ENCODE peak calls at places on chromosomes 16 and 17, in eight cellular contexts. One of them, this sample, is unnamed.

GRCh38 chr17:604719-605118 is 109.9 kb downstream of the VPS53 start:
- DNase-seq in IMR-90: peak; percentile 39
- DNase-seq in PC-3: no peak
- DNase-seq in stomach: no peak
- DNase-seq in A172: no peak
- DNase-seq in stimulated activated CD4-positive, alpha-beta T cell treated with anti-CD3 and anti-CD28 coated beads, Interleukin-1b, Interleukin-23, amount 100 ng/mL, for 4 hours: no peak
- DNase-seq in renal cortical epithelial cell: no peak
- DNase-seq in mucosa of gallbladder: no peak
- DNase-seq in this sample: no peak

GRCh38 chr17:41308251-41308917 is 725 bp downstream of the KRTAP16-1 start:
- DNase-seq in stomach: no peak
- DNase-seq in A172: peak; percentile 42
- DNase-seq in PC-3: no peak
- DNase-seq in stimulated activated CD4-positive, alpha-beta T cell treated with anti-CD3 and anti-CD28 coated beads, Interleukin-1b, Interleukin-23, amount 100 ng/mL, for 4 hours: peak; percentile 32
- DNase-seq in renal cortical epithelial cell: peak; percentile 16
- DNase-seq in mucosa of gallbladder: peak; percentile 21
- DNase-seq in IMR-90: no peak
- DNase-seq in this sample: no peak

GRCh38 chr17:64240261-64240740 is 22.8 kb downstream of the TEX2 start:
- DNase-seq in stimulated activated CD4-positive, alpha-beta T cell treated with anti-CD3 and anti-CD28 coated beads, Interleukin-1b, Interleukin-23, amount 100 ng/mL, for 4 hours: no peak
- DNase-seq in A172: no peak
- DNase-seq in IMR-90: peak; percentile 21
- DNase-seq in PC-3: no peak
- DNase-seq in mucosa of gallbladder: peak; percentile 58
- DNase-seq in renal cortical epithelial cell: no peak
- DNase-seq in stomach: no peak
- DNase-seq in this sample: peak; percentile 37

GRCh38 chr17:40883031-40883430 is 2.0 kb downstream of the KRT20 start:
- DNase-seq in A172: no peak
- DNase-seq in stomach: no peak
- DNase-seq in IMR-90: no peak
- DNase-seq in stimulated activated CD4-positive, alpha-beta T cell treated with anti-CD3 and anti-CD28 coated beads, Interleukin-1b, Interleukin-23, amount 100 ng/mL, for 4 hours: no peak
- DNase-seq in PC-3: no peak
- DNase-seq in mucosa of gallbladder: no peak
- DNase-seq in renal cortical epithelial cell: no peak
- DNase-seq in this sample: no peak

GRCh38 chr17:43810226-43810715 is 22.7 kb downstream of the MPP3 start:
- DNase-seq in renal cortical epithelial cell: no peak
- DNase-seq in PC-3: no peak
- DNase-seq in IMR-90: no peak
- DNase-seq in A172: no peak
- DNase-seq in mucosa of gallbladder: no peak
- DNase-seq in stomach: no peak
- DNase-seq in stimulated activated CD4-positive, alpha-beta T cell treated with anti-CD3 and anti-CD28 coated beads, Interleukin-1b, Interleukin-23, amount 100 ng/mL, for 4 hours: no peak
- DNase-seq in this sample: no peak

GRCh38 chr16:65002265-65002664 is 119.6 kb downstream of the CDH11 start:
- DNase-seq in renal cortical epithelial cell: no peak
- DNase-seq in PC-3: no peak
- DNase-seq in A172: peak; percentile 38
- DNase-seq in mucosa of gallbladder: no peak
- DNase-seq in stomach: no peak
- DNase-seq in IMR-90: peak; percentile 91
- DNase-seq in stimulated activated CD4-positive, alpha-beta T cell treated with anti-CD3 and anti-CD28 coated beads, Interleukin-1b, Interleukin-23, amount 100 ng/mL, for 4 hours: no peak
- DNase-seq in this sample: no peak

GRCh38 chr16:1377406-1378010 is 25.8 kb downstream of the GNPTG start:
- DNase-seq in A172: no peak
- DNase-seq in stimulated activated CD4-positive, alpha-beta T cell treated with anti-CD3 and anti-CD28 coated beads, Interleukin-1b, Interleukin-23, amount 100 ng/mL, for 4 hours: no peak
- DNase-seq in mucosa of gallbladder: no peak
- DNase-seq in stomach: no peak
- DNase-seq in renal cortical epithelial cell: peak; percentile 26
- DNase-seq in IMR-90: no peak
- DNase-seq in PC-3: no peak
- DNase-seq in this sample: no peak

GRCh38 chr16:87635541-87636049 is 33.3 kb downstream of the JPH3 start:
- DNase-seq in renal cortical epithelial cell: peak; percentile 21
- DNase-seq in IMR-90: peak; percentile 19
- DNase-seq in stomach: peak; percentile 59
- DNase-seq in stimulated activated CD4-positive, alpha-beta T cell treated with anti-CD3 and anti-CD28 coated beads, Interleukin-1b, Interleukin-23, amount 100 ng/mL, for 4 hours: peak; percentile 63
- DNase-seq in PC-3: peak; percentile 57
- DNase-seq in mucosa of gallbladder: peak; percentile 47
- DNase-seq in A172: peak; percentile 75
- DNase-seq in this sample: peak; percentile 76

GRCh38 chr16:83781-84615 is 6.0 kb downstream of the MPG start:
- DNase-seq in stomach: no peak
- DNase-seq in renal cortical epithelial cell: no peak
- DNase-seq in PC-3: no peak
- DNase-seq in IMR-90: peak; percentile 28
- DNase-seq in stimulated activated CD4-positive, alpha-beta T cell treated with anti-CD3 and anti-CD28 coated beads, Interleukin-1b, Interleukin-23, amount 100 ng/mL, for 4 hours: no peak
- DNase-seq in mucosa of gallbladder: no peak
- DNase-seq in A172: peak; percentile 62
- DNase-seq in this sample: no peak

GRCh38 chr17:10349403-10349802 is 23.4 kb downstream of the MYH13 start:
- DNase-seq in IMR-90: no peak
- DNase-seq in renal cortical epithelial cell: no peak
- DNase-seq in A172: no peak
- DNase-seq in mucosa of gallbladder: no peak
- DNase-seq in stomach: no peak
- DNase-seq in stimulated activated CD4-positive, alpha-beta T cell treated with anti-CD3 and anti-CD28 coated beads, Interleukin-1b, Interleukin-23, amount 100 ng/mL, for 4 hours: no peak
- DNase-seq in PC-3: no peak
- DNase-seq in this sample: peak; percentile 4

GRCh38 chr16:69223882-69224281 is 36.9 kb downstream of the SNTB2 start:
- DNase-seq in stimulated activated CD4-positive, alpha-beta T cell treated with anti-CD3 and anti-CD28 coated beads, Interleukin-1b, Interleukin-23, amount 100 ng/mL, for 4 hours: no peak
- DNase-seq in renal cortical epithelial cell: no peak
- DNase-seq in stomach: no peak
- DNase-seq in PC-3: peak; percentile 41
- DNase-seq in mucosa of gallbladder: no peak
- DNase-seq in IMR-90: peak; percentile 79
- DNase-seq in A172: peak; percentile 46
- DNase-seq in this sample: no peak

GRCh38 chr17:63476494-63476856 is 386 bp upstream of the ACE start:
- DNase-seq in IMR-90: no peak
- DNase-seq in A172: no peak
- DNase-seq in stomach: no peak
- DNase-seq in PC-3: peak; percentile 24
- DNase-seq in renal cortical epithelial cell: no peak
- DNase-seq in mucosa of gallbladder: no peak
- DNase-seq in stimulated activated CD4-positive, alpha-beta T cell treated with anti-CD3 and anti-CD28 coated beads, Interleukin-1b, Interleukin-23, amount 100 ng/mL, for 4 hours: no peak
- DNase-seq in this sample: no peak

GRCh38 chr17:81994593-81995462 is 17.4 kb downstream of the ASPSCR1 start:
- DNase-seq in stomach: peak; percentile 69
- DNase-seq in stimulated activated CD4-positive, alpha-beta T cell treated with anti-CD3 and anti-CD28 coated beads, Interleukin-1b, Interleukin-23, amount 100 ng/mL, for 4 hours: no peak
- DNase-seq in IMR-90: no peak
- DNase-seq in renal cortical epithelial cell: no peak
- DNase-seq in A172: no peak
- DNase-seq in mucosa of gallbladder: no peak
- DNase-seq in PC-3: no peak
- DNase-seq in this sample: no peak

GRCh38 chr17:27462714-27463113 is 6.5 kb downstream of the KSR1 start:
- DNase-seq in mucosa of gallbladder: no peak
- DNase-seq in stimulated activated CD4-positive, alpha-beta T cell treated with anti-CD3 and anti-CD28 coated beads, Interleukin-1b, Interleukin-23, amount 100 ng/mL, for 4 hours: no peak
- DNase-seq in stomach: no peak
- DNase-seq in PC-3: no peak
- DNase-seq in IMR-90: no peak
- DNase-seq in renal cortical epithelial cell: no peak
- DNase-seq in A172: no peak
- DNase-seq in this sample: no peak

GRCh38 chr16:78648517-78648916 is 549.1 kb downstream of the WWOX start:
- DNase-seq in IMR-90: no peak
- DNase-seq in mucosa of gallbladder: peak; percentile 53
- DNase-seq in PC-3: no peak
- DNase-seq in stimulated activated CD4-positive, alpha-beta T cell treated with anti-CD3 and anti-CD28 coated beads, Interleukin-1b, Interleukin-23, amount 100 ng/mL, for 4 hours: no peak
- DNase-seq in stomach: peak; percentile 68
- DNase-seq in A172: no peak
- DNase-seq in renal cortical epithelial cell: no peak
- DNase-seq in this sample: no peak

GRCh38 chr16:35194681-35195080 is 1735.3 kb downstream of the TP53TG3F start:
- DNase-seq in IMR-90: no peak
- DNase-seq in A172: no peak
- DNase-seq in stomach: no peak
- DNase-seq in mucosa of gallbladder: no peak
- DNase-seq in stimulated activated CD4-positive, alpha-beta T cell treated with anti-CD3 and anti-CD28 coated beads, Interleukin-1b, Interleukin-23, amount 100 ng/mL, for 4 hours: no peak
- DNase-seq in renal cortical epithelial cell: no peak
- DNase-seq in PC-3: no peak
- DNase-seq in this sample: no peak

GRCh38 chr16:30030011-30030685 is 923 bp downstream of the TLCD3B start:
- DNase-seq in mucosa of gallbladder: no peak
- DNase-seq in PC-3: no peak
- DNase-seq in renal cortical epithelial cell: no peak
- DNase-seq in stimulated activated CD4-positive, alpha-beta T cell treated with anti-CD3 and anti-CD28 coated beads, Interleukin-1b, Interleukin-23, amount 100 ng/mL, for 4 hours: no peak
- DNase-seq in stomach: no peak
- DNase-seq in IMR-90: no peak
- DNase-seq in A172: no peak
- DNase-seq in this sample: no peak

GRCh38 chr17:27378482-27379200 is 77.6 kb upstream of the KSR1 start:
- DNase-seq in PC-3: no peak
- DNase-seq in stimulated activated CD4-positive, alpha-beta T cell treated with anti-CD3 and anti-CD28 coated beads, Interleukin-1b, Interleukin-23, amount 100 ng/mL, for 4 hours: no peak
- DNase-seq in IMR-90: no peak
- DNase-seq in stomach: no peak
- DNase-seq in A172: no peak
- DNase-seq in mucosa of gallbladder: no peak
- DNase-seq in renal cortical epithelial cell: peak; percentile 59
- DNase-seq in this sample: no peak

GRCh38 chr17:75763613-75764416 is 1.2 kb downstream of the GALK1 start:
- DNase-seq in renal cortical epithelial cell: no peak
- DNase-seq in mucosa of gallbladder: no peak
- DNase-seq in A172: no peak
- DNase-seq in stimulated activated CD4-positive, alpha-beta T cell treated with anti-CD3 and anti-CD28 coated beads, Interleukin-1b, Interleukin-23, amount 100 ng/mL, for 4 hours: no peak
- DNase-seq in PC-3: no peak
- DNase-seq in IMR-90: no peak
- DNase-seq in stomach: no peak
- DNase-seq in this sample: no peak

GRCh38 chr16:9092963-9093477 is 1.6 kb downstream of the HAPSTR1 start:
- DNase-seq in A172: peak; percentile 20
- DNase-seq in IMR-90: no peak
- DNase-seq in mucosa of gallbladder: no peak
- DNase-seq in stimulated activated CD4-positive, alpha-beta T cell treated with anti-CD3 and anti-CD28 coated beads, Interleukin-1b, Interleukin-23, amount 100 ng/mL, for 4 hours: no peak
- DNase-seq in PC-3: no peak
- DNase-seq in renal cortical epithelial cell: no peak
- DNase-seq in stomach: peak; percentile 55
- DNase-seq in this sample: peak; percentile 42

GRCh38 chr16:68310441-68311315 is at the start of the genes PRMT7 and SLC7A6OS:
- DNase-seq in IMR-90: peak; percentile 84
- DNase-seq in renal cortical epithelial cell: peak; percentile 77
- DNase-seq in stomach: peak; percentile 90
- DNase-seq in A172: peak; percentile 85
- DNase-seq in PC-3: peak; percentile 81
- DNase-seq in mucosa of gallbladder: peak; percentile 93
- DNase-seq in stimulated activated CD4-positive, alpha-beta T cell treated with anti-CD3 and anti-CD28 coated beads, Interleukin-1b, Interleukin-23, amount 100 ng/mL, for 4 hours: peak; percentile 81
- DNase-seq in this sample: peak; percentile 92

GRCh38 chr16:82882982-82883863 is 256.5 kb downstream of the CDH13 start:
- DNase-seq in renal cortical epithelial cell: no peak
- DNase-seq in A172: no peak
- DNase-seq in IMR-90: no peak
- DNase-seq in PC-3: no peak
- DNase-seq in stimulated activated CD4-positive, alpha-beta T cell treated with anti-CD3 and anti-CD28 coated beads, Interleukin-1b, Interleukin-23, amount 100 ng/mL, for 4 hours: no peak
- DNase-seq in stomach: no peak
- DNase-seq in mucosa of gallbladder: no peak
- DNase-seq in this sample: no peak

GRCh38 chr16:67279296-67280089 is at the start of gene PLEKHG4:
- DNase-seq in stimulated activated CD4-positive, alpha-beta T cell treated with anti-CD3 and anti-CD28 coated beads, Interleukin-1b, Interleukin-23, amount 100 ng/mL, for 4 hours: peak; percentile 67
- DNase-seq in mucosa of gallbladder: peak; percentile 75
- DNase-seq in renal cortical epithelial cell: peak; percentile 33
- DNase-seq in IMR-90: peak; percentile 66
- DNase-seq in A172: no peak
- DNase-seq in PC-3: peak; percentile 74
- DNase-seq in stomach: peak; percentile 84
- DNase-seq in this sample: peak; percentile 78

GRCh38 chr17:59154335-59154720 is 658 bp downstream of the SKA2 start:
- DNase-seq in stimulated activated CD4-positive, alpha-beta T cell treated with anti-CD3 and anti-CD28 coated beads, Interleukin-1b, Interleukin-23, amount 100 ng/mL, for 4 hours: no peak
- DNase-seq in IMR-90: peak; percentile 39
- DNase-seq in stomach: peak; percentile 37
- DNase-seq in renal cortical epithelial cell: peak; percentile 27
- DNase-seq in A172: peak; percentile 50
- DNase-seq in mucosa of gallbladder: no peak
- DNase-seq in PC-3: peak; percentile 56
- DNase-seq in this sample: peak; percentile 70

GRCh38 chr16:21656795-21657768 is 4.7 kb upstream of the IGSF6 start:
- DNase-seq in stomach: no peak
- DNase-seq in mucosa of gallbladder: no peak
- DNase-seq in PC-3: peak; percentile 58
- DNase-seq in stimulated activated CD4-positive, alpha-beta T cell treated with anti-CD3 and anti-CD28 coated beads, Interleukin-1b, Interleukin-23, amount 100 ng/mL, for 4 hours: peak; percentile 32
- DNase-seq in A172: peak; percentile 52
- DNase-seq in renal cortical epithelial cell: peak; percentile 66
- DNase-seq in IMR-90: peak; percentile 67
- DNase-seq in this sample: peak; percentile 59

GRCh38 chr17:80071116-80071980 is 30.0 kb upstream of the GAA start:
- DNase-seq in IMR-90: peak; percentile 40
- DNase-seq in stomach: peak; percentile 85
- DNase-seq in A172: peak; percentile 31
- DNase-seq in renal cortical epithelial cell: no peak
- DNase-seq in PC-3: no peak
- DNase-seq in mucosa of gallbladder: peak; percentile 77
- DNase-seq in stimulated activated CD4-positive, alpha-beta T cell treated with anti-CD3 and anti-CD28 coated beads, Interleukin-1b, Interleukin-23, amount 100 ng/mL, for 4 hours: no peak
- DNase-seq in this sample: no peak

GRCh38 chr17:58694826-58695225 is 2.4 kb downstream of the RAD51C start:
- DNase-seq in stomach: no peak
- DNase-seq in renal cortical epithelial cell: no peak
- DNase-seq in stimulated activated CD4-positive, alpha-beta T cell treated with anti-CD3 and anti-CD28 coated beads, Interleukin-1b, Interleukin-23, amount 100 ng/mL, for 4 hours: no peak
- DNase-seq in mucosa of gallbladder: no peak
- DNase-seq in A172: no peak
- DNase-seq in PC-3: no peak
- DNase-seq in IMR-90: no peak
- DNase-seq in this sample: no peak